ENCODE peak calls at places on chromosomes 5 and 9, in five cellular contexts. R is NCI-H2029 treated with DMSO at 0.1 percent for 48 hours; L is G401; O is stimulated activated effector memory CD8-positive, alpha-beta T cell treated with anti-CD3 and anti-CD28 coated beads, Interleukin-12 subunit alpha, Interleukin-12 subunit beta, amount 100 ng/mL, for 72 hours; W is stimulated activated CD4-positive, alpha-beta T cell treated with anti-CD3 and anti-CD28 coated beads, Interleukin-2, amount 100 ng/mL, for 24 hours. X is an unnamed sample.

GRCh38 chr5:170541146-170541769 is 37.4 kb downstream of the KCNIP1 start:
- DNase-seq in R (no peak), L (no peak), O (no peak), W (no peak), X (no peak)

GRCh38 chr9:129489838-129490582 is 130.9 kb downstream of the C9orf50 start:
- DNase-seq in R (no peak), L (no peak), O (no peak), W (peak), X (no peak)

GRCh38 chr9:125436613-125437443 is 175.2 kb downstream of the GAPVD1 start:
- DNase-seq in R (no peak), L (no peak), O (no peak), W (no peak), X (no peak)

GRCh38 chr5:132222649-132223038 is 5.0 kb downstream of the P4HA2 start:
- DNase-seq in R (no peak), L (no peak), O (no peak), W (no peak), X (no peak)

GRCh38 chr9:97904725-97905124 is 17.6 kb downstream of the TRMO start:
- DNase-seq in R (no peak), L (no peak), O (no peak), W (peak), X (no peak)

GRCh38 chr9:127983847-127984289 is 3.1 kb upstream of the EEIG1 start:
- DNase-seq in R (no peak), L (no peak), O (no peak), W (no peak), X (no peak)

GRCh38 chr5:108650997-108651396 is 96.7 kb upstream of the FER start:
- DNase-seq in R (no peak), L (no peak), O (no peak), W (no peak), X (no peak)

GRCh38 chr9:90300901-90301688 is 341.5 kb downstream of the DIRAS2 start:
- DNase-seq in R (no peak), L (no peak), O (no peak), W (no peak), X (peak)

GRCh38 chr5:50968296-50969206 is 302.1 kb downstream of the PARP8 start:
- DNase-seq in R (peak), L (no peak), O (no peak), W (no peak), X (no peak)

GRCh38 chr5:114055318-114055788 is 306.5 kb upstream of the KCNN2 start:
- DNase-seq in R (no peak), L (peak), O (no peak), W (no peak), X (no peak)

GRCh38 chr9:92499701-92500100 is 17.4 kb upstream of the ASPN start:
- DNase-seq in R (no peak), L (no peak), O (no peak), W (no peak), X (no peak)

GRCh38 chr5:55232194-55232984 is 1.0 kb downstream of the CCNO start:
- DNase-seq in R (no peak), L (peak), O (no peak), W (no peak), X (peak)

GRCh38 chr5:89816038-89816437 is 593.5 kb downstream of the CETN3 start:
- DNase-seq in R (no peak), L (no peak), O (no peak), W (no peak), X (no peak)

GRCh38 chr9:136978073-136978864 is 965 bp downstream of the PTGDS start:
- DNase-seq in R (peak), L (peak), O (peak), W (peak), X (no peak)

GRCh38 chr9:124887832-124888231 is 25.9 kb downstream of the ARPC5L start:
- DNase-seq in R (no peak), L (peak), O (no peak), W (no peak), X (no peak)

GRCh38 chr5:176784218-176785165 is 25.9 kb upstream of the UNC5A start:
- DNase-seq in R (no peak), L (no peak), O (no peak), W (no peak), X (peak)

GRCh38 chr5:15365040-15365439 is 134.9 kb upstream of the FBXL7 start:
- DNase-seq in R (no peak), L (no peak), O (no peak), W (no peak), X (no peak)

GRCh38 chr9:16069671-16070586 is 517.1 kb downstream of the CCDC171 start:
- DNase-seq in R (no peak), L (no peak), O (no peak), W (no peak), X (no peak)

GRCh38 chr5:92800360-92800759 is 780.7 kb downstream of the NR2F1-AS1 start:
- DNase-seq in R (peak), L (no peak), O (no peak), W (no peak), X (no peak)

GRCh38 chr5:15425802-15426201 is 74.2 kb upstream of the FBXL7 start:
- DNase-seq in R (no peak), L (no peak), O (no peak), W (no peak), X (no peak)

GRCh38 chr9:16126042-16126441 is 573.2 kb downstream of the CCDC171 start:
- DNase-seq in R (no peak), L (no peak), O (no peak), W (no peak), X (no peak)

GRCh38 chr5:142420521-142420920 is 95.7 kb upstream of the SPRY4 start:
- DNase-seq in R (no peak), L (no peak), O (no peak), W (no peak), X (no peak)

GRCh38 chr9:85208666-85209065 is 533.1 kb downstream of the AGTPBP1 start:
- DNase-seq in R (no peak), L (no peak), O (no peak), W (no peak), X (no peak)

X was measured in HS-27A.